ENCODE peak calls at places on chromosomes 6 and 20, in seven cellular contexts. Y is thyroid gland; Z is dorsolateral prefrontal cortex; P is stimulated activated CD8-positive, alpha-beta memory T cell treated with anti-CD3 and anti-CD28 coated beads, Interleukin-12 subunit alpha, Interleukin-12 subunit beta, amount 100 ng/mL, for 1 hour; W is GM12865; S is fibroblast of pulmonary artery; X is lower lobe of right lung. M is an unnamed sample.

GRCh38 chr6:111972714-111973678 is 80.9 kb upstream of the CCN6 start:
- DNase-seq in S (peak), W (no peak), P (peak), X (no peak), Z (no peak), Y (peak), M (peak)

GRCh38 chr6:27375613-27376079 is 12.9 kb upstream of the ZNF391 start:
- DNase-seq in Z (no peak), X (no peak), W (no peak), P (no peak), Y (no peak), S (peak), M (no peak)

GRCh38 chr6:6466967-6467761 is 121.4 kb upstream of the LY86 start:
- DNase-seq in X (no peak), Y (no peak), Z (no peak), S (no peak), W (no peak), P (no peak), M (no peak)

GRCh38 chr6:27759930-27760329 is 152.3 kb downstream of the OR2B2 start:
- DNase-seq in X (no peak), W (no peak), P (no peak), S (no peak), Y (no peak), Z (no peak), M (peak)

GRCh38 chr6:34066772-34067770 is 78.8 kb downstream of the GRM4 start:
- DNase-seq in P (no peak), S (no peak), W (no peak), Y (no peak), X (no peak), Z (no peak), M (no peak)

GRCh38 chr20:53654932-53655674 is 61.5 kb upstream of the ZNF217 start:
- DNase-seq in X (no peak), W (peak), Z (no peak), S (no peak), P (no peak), Y (no peak), M (peak)

GRCh38 chr6:89310929-89311328 is 4.2 kb downstream of the GABRR2 start:
- DNase-seq in Z (no peak), P (no peak), W (no peak), S (no peak), Y (peak), X (no peak), M (peak)

GRCh38 chr6:97240222-97240621 is 42.8 kb downstream of the MMS22L start:
- DNase-seq in Z (no peak), Y (no peak), P (no peak), S (peak), X (no peak), W (no peak), M (no peak)

GRCh38 chr6:41976794-41977484 is 35.3 kb upstream of the CCND3 start:
- DNase-seq in W (peak), P (no peak), X (no peak), S (peak), Y (no peak), Z (no peak), M (no peak)

GRCh38 chr20:34083137-34083536 is 28.9 kb downstream of the EIF2S2 start:
- DNase-seq in S (peak), P (no peak), Y (peak), Z (no peak), W (no peak), X (peak), M (no peak)

M was measured in MV-4-11.